ENCODE peak calls at places on chromosome 1, in six cellular contexts. B is EL, K is NCI-H1417, W is KG1, U is NCI-H510A treated with DMSO at 0.1 percent for 48 hours, L is kidney. Y is an unnamed sample.

GRCh38 chr1:201884472-201884871 is 4.2 kb upstream of the SHISA4 start:
- DNase-seq in U (no peak), L (no peak), W (no peak), K (no peak), B (no peak), Y (no peak)

GRCh38 chr1:22553991-22554522 is 9.2 kb upstream of the EPHA8 start:
- DNase-seq in K (no peak), U (no peak), L (no peak), B (no peak), W (no peak), Y (no peak)

GRCh38 chr1:109923131-109923945 is 12.7 kb downstream of the CSF1 start:
- DNase-seq in K (no peak), W (no peak), B (no peak), U (no peak), L (no peak), Y (no peak)

GRCh38 chr1:227447531-227447990 is 115.8 kb upstream of the ZNF678 start:
- DNase-seq in K (no peak), L (peak), U (no peak), B (peak), W (no peak), Y (peak)

GRCh38 chr1:229068266-229069043 is 202.5 kb upstream of the RAB4A start:
- DNase-seq in L (no peak), W (peak), U (no peak), K (no peak), B (no peak), Y (no peak)

GRCh38 chr1:154352581-154353459 is 27.5 kb downstream of the ATP8B2 start:
- DNase-seq in U (peak), L (peak), W (peak), K (peak), B (peak), Y (peak)

GRCh38 chr1:212667223-212668139 is 32.2 kb downstream of the BATF3 start:
- DNase-seq in U (no peak), B (peak), L (no peak), K (no peak), W (no peak), Y (no peak)

GRCh38 chr1:244836135-244836521 is 670 bp downstream of the COX20 start:
- DNase-seq in U (no peak), B (peak), L (no peak), W (no peak), K (peak), Y (no peak)

GRCh38 chr1:226634611-226635246 is 86.2 kb downstream of the STUM start:
- DNase-seq in U (no peak), B (no peak), L (peak), W (no peak), K (no peak), Y (peak)

GRCh38 chr1:91564888-91565700 is 64.4 kb downstream of the CDC7 start:
- DNase-seq in U (no peak), W (no peak), K (no peak), B (no peak), L (no peak), Y (no peak)

GRCh38 chr1:226397011-226397926 is 10.6 kb downstream of the PARP1 start:
- DNase-seq in K (no peak), B (no peak), L (no peak), U (no peak), W (no peak), Y (no peak)

GRCh38 chr1:219387211-219387610 is 213.5 kb downstream of the LYPLAL1 start:
- DNase-seq in U (peak), W (no peak), L (no peak), K (peak), B (no peak), Y (no peak)

GRCh38 chr1:151356668-151357067 is 9.6 kb upstream of the RFX5 start:
- DNase-seq in B (no peak), K (no peak), U (no peak), W (no peak), L (no peak), Y (no peak)

GRCh38 chr1:196361112-196361714 is 247.0 kb downstream of the KCNT2 start:
- DNase-seq in K (no peak), L (no peak), B (peak), W (no peak), U (no peak), Y (no peak)

GRCh38 chr1:2346691-2347408 is 44.5 kb downstream of the MORN1 start:
- DNase-seq in B (no peak), L (peak), U (no peak), K (no peak), W (no peak), Y (peak)

GRCh38 chr1:151990856-151991198 is 2.8 kb downstream of the S100A10 start:
- DNase-seq in K (peak), W (no peak), U (peak), B (peak), L (no peak), Y (no peak)

GRCh38 chr1:159091547-159092397 is 15.2 kb upstream of the AIM2 start:
- DNase-seq in W (peak), K (no peak), L (no peak), U (no peak), B (peak), Y (no peak)

GRCh38 chr1:220680085-220680687 is 10.0 kb upstream of the C1orf115 start:
- DNase-seq in K (peak), W (peak), L (no peak), U (peak), B (peak), Y (no peak)

GRCh38 chr1:188479146-188479545 is 1650.4 kb downstream of the PLA2G4A start:
- DNase-seq in K (no peak), L (no peak), W (no peak), B (peak), U (no peak), Y (no peak)

Y was measured in upper lobe of right lung.